ENCODE peak calls at places on chromosomes 11 and 22, in four cellular contexts. Z is H1, G is IMR-90, S is H9. B is an unnamed sample.
A peak's percentile ranks its signal among the peaks of the same experiment; 100 is the strongest.

GRCh38 chr11:2085251-2086066 is 53.7 kb downstream of the IGF2 start:
- DNase-seq in Z (no peak), S (no peak), G (no peak), B (no peak)

GRCh38 chr11:116918925-116919653 is 81.7 kb upstream of the APOA1 start:
- DNase-seq in Z (no peak), S (no peak), G (no peak), B (no peak)

GRCh38 chr22:33271390-33272161 is 213.4 kb upstream of the SYN3 start:
- DNase-seq in Z (no peak), G (peak; percentile 13), S (no peak), B (no peak)

GRCh38 chr11:10351768-10352641 is 47.1 kb downstream of the ADM start:
- DNase-seq in G (peak; percentile 95), S (peak; percentile 97), Z (peak; percentile 85), B (peak; percentile 97)

GRCh38 chr22:40302149-40302548 is 44.2 kb upstream of the ADSL start:
- DNase-seq in G (no peak), Z (no peak), S (no peak), B (no peak)

GRCh38 chr11:130124096-130124495 is 35.5 kb upstream of the ST14 start:
- DNase-seq in G (peak; percentile 89), Z (no peak), S (no peak), B (no peak)

GRCh38 chr11:26191193-26191592 is 140.7 kb upstream of the ANO3 start:
- DNase-seq in S (no peak), Z (no peak), G (no peak), B (no peak)

GRCh38 chr11:128696930-128697329 is 3.1 kb downstream of the FLI1 start:
- DNase-seq in Z (no peak), G (no peak), S (no peak), B (no peak)

GRCh38 chr11:70825893-70826540 is 426.4 kb downstream of the SHANK2 start:
- DNase-seq in Z (no peak), S (no peak), G (no peak), B (no peak)

GRCh38 chr22:24358105-24358836 is 69.1 kb upstream of the ADORA2A start:
- DNase-seq in S (no peak), G (peak; percentile 21), Z (no peak), B (no peak)

GRCh38 chr22:39693943-39694500 is 123.5 kb downstream of the CACNA1I start:
- DNase-seq in S (no peak), Z (no peak), G (no peak), B (no peak)

GRCh38 chr11:68862426-68862825 is 20.7 kb upstream of the CPT1A start:
- DNase-seq in Z (no peak), G (no peak), S (no peak), B (no peak)
- H3K56ac ChIP-seq in Z (no peak overlapping the region), G (no peak overlapping the region), S (no peak overlapping the region), B (no peak overlapping the region)

DNA sequence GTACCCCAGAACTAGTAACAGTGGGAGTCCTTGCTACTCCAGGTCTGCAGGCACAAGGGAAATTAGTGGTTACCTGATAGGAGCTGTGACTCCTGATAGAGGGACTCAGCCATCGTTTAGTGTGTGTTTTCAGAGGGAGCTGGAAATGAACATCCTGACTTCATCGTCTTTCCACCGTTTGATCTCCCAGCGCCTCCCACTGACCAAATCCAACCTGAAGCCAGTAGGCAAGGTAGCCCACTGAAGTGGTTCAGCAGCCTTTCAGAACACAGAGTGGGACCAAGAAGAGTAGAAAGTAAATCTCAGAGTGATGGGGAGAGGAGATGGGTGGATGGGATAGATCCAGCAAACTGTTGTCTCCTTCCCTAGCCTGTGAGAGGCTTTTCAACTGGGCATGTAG is 385.9 kb downstream of the INSC start:
- DNase-seq in Z (no peak), S (no peak), G (no peak), B (peak; percentile 24)
- H3K4me2 ChIP-seq in Z (no peak overlapping the region), S (no peak overlapping the region), G (no peak overlapping the region), B (no peak overlapping the region)

GRCh38 chr11:125401235-125401634 is 94.8 kb downstream of the FEZ1 start:
- DNase-seq in S (no peak), Z (no peak), G (no peak), B (peak; percentile 18)
- H3K56ac ChIP-seq in S (no peak overlapping the region), Z (no peak overlapping the region), G (no peak overlapping the region), B (no peak overlapping the region)

DNA sequence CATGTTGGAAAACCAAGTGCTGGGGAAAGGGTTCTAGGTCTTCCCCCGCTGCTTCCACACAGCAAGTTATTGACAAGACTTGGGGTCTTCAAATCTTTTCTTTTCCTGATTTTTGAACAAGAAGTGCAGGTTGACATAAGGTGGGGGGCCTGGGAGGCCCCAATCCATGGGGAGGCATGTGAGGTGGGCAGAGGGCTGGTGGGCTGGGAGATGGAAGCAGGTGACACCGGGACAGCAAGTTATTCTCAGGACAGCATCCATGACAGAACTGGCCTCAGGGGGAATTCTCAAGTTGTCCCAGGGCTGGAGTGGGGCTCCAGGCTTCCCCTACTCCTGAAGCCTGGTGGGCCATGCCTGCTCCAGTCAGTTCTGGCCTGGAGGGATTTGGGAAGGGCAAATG is 5.5 kb downstream of the FGF19 start:
- DNase-seq in S (no peak), Z (no peak), G (no peak), B (no peak)
- H3K4me2 ChIP-seq in S (no peak overlapping the region), Z (no peak overlapping the region), G (no peak overlapping the region), B (no peak overlapping the region)

B was measured in mesendoderm.